ENCODE peak calls at places on chromosome 17, in ten cellular contexts. L is ovary, V is right lobe of liver, X is stomach, R is spleen, O is H1, M is uterus, Y is esophagus muscularis mucosa, S is IMR-90, T is prostate gland. Z is an unnamed sample. For H3K4me1, the result is how much of the 10 kb centered on the place peaks cover.

GRCh38 chr17:49456172-49456965 is 38.7 kb upstream of the NGFR start:
- DNase-seq in T (no peak), S (peak), Y (no peak), V (no peak), R (no peak), L (no peak), X (no peak), O (no peak), M (peak), Z (no peak)

GRCh38 chr17:60468371-60468770 is 46.1 kb downstream of the CHCT1 start:
- DNase-seq in O (no peak), Y (no peak), X (no peak), L (no peak), S (peak), V (no peak), R (no peak), T (no peak), M (no peak), Z (no peak)

GRCh38 chr17:45341389-45342158 is 24.8 kb upstream of the MAP3K14 start:
- DNase-seq in S (peak), R (peak), X (no peak), M (peak), T (no peak), Y (no peak), O (peak), L (no peak), V (peak), Z (peak)

GRCh38 chr17:39568710-39569109 is 39.0 kb downstream of the NEUROD2 start:
- DNase-seq in M (no peak), V (no peak), X (no peak), R (no peak), O (no peak), Y (no peak), T (peak), S (no peak), L (no peak), Z (no peak)

GRCh38 chr17:7747586-7747985 is 30.0 kb downstream of the DNAH2 start:
- DNase-seq in L (no peak), M (no peak), O (no peak), V (no peak), S (peak), X (no peak), R (no peak), Y (no peak), T (no peak), Z (no peak)

GRCh38 chr17:78137392-78138203 is 7.0 kb downstream of the TMC8 start:
- DNase-seq in V (no peak), R (peak), T (no peak), L (no peak), O (peak), X (no peak), S (no peak), M (no peak), Y (no peak), Z (no peak)

GRCh38 chr17:65678534-65678933 is 117.1 kb upstream of the AXIN2 start:
- DNase-seq in S (no peak), Y (no peak), T (no peak), O (no peak), X (no peak), R (no peak), V (no peak), M (no peak), L (no peak), Z (no peak)

GRCh38 chr17:539766-540165 is 174.9 kb downstream of the VPS53 start:
- DNase-seq in R (no peak), S (no peak), V (no peak), T (no peak), X (no peak), O (no peak), Y (no peak), L (no peak), M (no peak), Z (no peak)

GRCh38 chr17:33896309-33896708 is 358.8 kb upstream of the CCL2 start:
- DNase-seq in S (no peak), Y (no peak), O (no peak), T (no peak), M (no peak), R (no peak), V (no peak), L (no peak), X (no peak), Z (no peak)

GRCh38 chr17:45999900-46000290 is 845 bp downstream of the STH start:
- DNase-seq in V (no peak), X (no peak), M (no peak), Y (no peak), T (no peak), S (no peak), R (no peak), L (no peak), O (no peak), Z (no peak)

GRCh38 chr17:21278304-21279197 is 6.0 kb upstream of the MAP2K3 start:
- DNase-seq in M (no peak), S (no peak), V (peak), T (no peak), Y (no peak), O (no peak), R (peak), L (no peak), X (peak), Z (no peak)

GRCh38 chr17:75067856-75068255 is 19.9 kb upstream of the SLC16A5 start:
- DNase-seq in V (no peak), L (no peak), M (no peak), R (peak), X (no peak), S (no peak), T (no peak), Y (no peak), O (no peak), Z (no peak)

GRCh38 chr17:37774508-37774907 is 29.6 kb upstream of the HNF1B start:
- DNase-seq in Y (no peak), L (no peak), R (no peak), V (no peak), S (no peak), X (no peak), T (no peak), M (no peak), O (no peak), Z (no peak)

GRCh38 chr17:67492251-67492740 is 115.2 kb downstream of the PITPNC1 start:
- DNase-seq in V (no peak), Y (no peak), L (no peak), R (no peak), O (no peak), X (no peak), T (no peak), M (no peak), S (no peak), Z (no peak)

GRCh38 chr17:57671546-57672204 is 73.4 kb downstream of the CCDC182 start:
- DNase-seq in O (peak), S (peak), M (peak), Y (peak), X (peak), V (peak), T (peak), R (peak), L (peak), Z (peak)

GRCh38 chr17:50265690-50266306 is 8.5 kb upstream of the TMEM92 start:
- DNase-seq in X (no peak), M (no peak), R (peak), S (no peak), T (no peak), L (peak), O (no peak), Y (no peak), V (peak), Z (no peak)

GRCh38 chr17:83171661-83172060 is 92.3 kb downstream of the METRNL start:
- DNase-seq in M (no peak), S (no peak), Y (peak), R (no peak), T (no peak), O (peak), X (no peak), L (no peak), V (no peak), Z (peak)

GRCh38 chr17:10099051-10099571 is 99.3 kb downstream of the GAS7 start:
- DNase-seq in R (no peak), V (no peak), Y (no peak), O (no peak), M (peak), S (peak), L (peak), X (no peak), T (no peak), Z (no peak)

GRCh38 chr17:82598256-82599011 is 49.8 kb downstream of the WDR45B start:
- DNase-seq in L (no peak), R (no peak), O (no peak), X (no peak), Y (no peak), S (peak), M (no peak), T (no peak), V (peak), Z (no peak)

GRCh38 chr17:44197980-44198720 is 1.5 kb downstream of the ATXN7L3 start:
- DNase-seq in Y (no peak), O (no peak), X (no peak), L (peak), R (peak), S (peak), T (peak), V (no peak), M (no peak), Z (no peak)

GRCh38 chr17:63955232-63955631 is 17.5 kb downstream of the SCN4A start:
- DNase-seq in X (no peak), R (peak), Y (no peak), L (no peak), S (no peak), M (no peak), V (no peak), T (no peak), O (no peak), Z (no peak)
- H3K4me1 ChIP-seq in X (under half), R (half or more), Y (under half), L (under half), S (under half), M (under half), V (under half), T (under half), O (under half), Z (under half)

GRCh38 chr17:76568771-76569170 is 16.9 kb downstream of the ST6GALNAC2 start:
- DNase-seq in X (no peak), V (no peak), O (peak), L (no peak), R (peak), S (no peak), T (no peak), Y (no peak), M (no peak), Z (no peak)

GRCh38 chr17:76565728-76566612 is 19.7 kb downstream of the ST6GALNAC2 start:
- DNase-seq in V (no peak), M (no peak), R (no peak), T (no peak), S (no peak), X (no peak), O (no peak), L (no peak), Y (no peak), Z (no peak)

GRCh38 chr17:76567634-76568432 is 17.8 kb downstream of the ST6GALNAC2 start:
- DNase-seq in O (no peak), S (no peak), X (peak), T (no peak), L (no peak), Y (no peak), M (no peak), R (peak), V (peak), Z (no peak)

GRCh38 chr17:76566988-76567431 is 18.6 kb downstream of the ST6GALNAC2 start:
- DNase-seq in T (no peak), O (no peak), X (no peak), S (no peak), V (no peak), L (no peak), R (no peak), M (no peak), Y (no peak), Z (no peak)

DNA sequence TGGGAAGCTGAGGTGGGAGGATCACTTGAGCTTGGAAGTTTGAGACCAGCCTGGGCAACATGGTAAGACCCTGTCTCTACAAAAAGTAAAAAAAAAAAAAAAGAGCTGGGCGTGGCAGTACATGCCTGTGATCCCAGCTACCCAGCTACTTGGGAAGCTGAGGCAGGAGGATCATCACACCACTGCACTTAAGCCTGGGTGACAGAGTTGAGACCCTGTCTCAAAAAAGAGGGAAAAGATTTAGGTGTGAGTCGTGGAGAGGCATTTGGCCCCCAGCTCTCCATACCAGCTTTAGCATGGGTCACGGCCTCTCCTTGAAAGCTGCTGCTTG is 19.1 kb downstream of the ST6GALNAC2 start:
- DNase-seq in Y (no peak), L (no peak), T (no peak), O (no peak), M (no peak), R (no peak), S (no peak), V (no peak), X (no peak), Z (no peak)
- TF ChIP-seq POLR2A in Y (no peak), L (no peak), T (no peak), O (no peak), M (no peak), R (no peak), S (no peak), V (no peak), X (no peak), Z (no peak)

GRCh38 chr17:80423536-80424225 is 8.7 kb downstream of the ENDOV start:
- DNase-seq in L (no peak), S (no peak), V (no peak), X (no peak), Y (no peak), O (peak), T (no peak), M (no peak), R (no peak), Z (no peak)
- H3K4me1 ChIP-seq in L (under half), S (under half), V (under half), X (under half), Y (under half), O (under half), T (under half), M (under half), R (half or more), Z (under half)

DNA sequence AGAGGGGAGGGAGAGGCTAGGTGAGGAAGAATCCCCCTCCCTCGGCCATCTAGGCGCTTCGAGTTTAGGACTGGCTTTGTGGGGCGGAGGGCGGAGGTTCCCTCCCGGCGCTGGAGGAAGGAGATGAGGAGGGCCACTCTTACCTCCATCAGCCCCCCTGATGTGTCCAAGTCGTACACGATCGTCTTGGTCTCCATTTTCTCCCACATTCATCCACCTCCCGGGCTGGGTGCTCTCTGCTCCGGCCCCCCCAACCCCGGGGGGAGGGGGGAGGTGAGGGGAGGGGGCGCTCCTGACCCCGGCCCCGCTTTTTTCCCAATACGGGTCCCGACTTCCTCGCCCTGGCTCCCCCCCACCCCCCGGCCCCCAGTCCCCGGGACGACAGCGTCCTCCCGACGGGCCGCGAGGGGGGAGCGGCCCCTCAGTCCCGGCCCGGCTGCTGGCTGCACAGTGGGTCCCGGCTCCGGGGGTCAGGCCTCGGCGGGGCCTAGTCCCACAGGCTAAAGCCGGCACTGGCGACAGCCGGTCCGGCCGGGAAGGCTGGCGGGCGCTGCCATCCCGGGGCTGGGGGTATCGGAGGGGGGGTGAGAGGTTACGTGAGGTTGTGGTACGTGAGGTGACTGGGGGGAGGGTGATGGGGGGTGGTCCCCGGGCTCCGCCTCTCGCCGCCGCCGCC is 428 bp downstream of the PHF12 start:
- DNase-seq in X (no peak), M (no peak), L (no peak), Y (no peak), O (no peak), V (no peak), T (peak), S (no peak), R (no peak), Z (no peak)
- TF ChIP-seq POLR2A in X (no peak), M (no peak), L (no peak), Y (peak), O (peak), V (no peak), T (no peak), S (no peak), R (no peak), Z (no peak)

GRCh38 chr17:17768415-17769088 is 68.2 kb downstream of the SREBF1 start:
- DNase-seq in L (no peak), T (peak), X (no peak), O (no peak), M (no peak), R (no peak), Y (no peak), V (no peak), S (no peak), Z (no peak)
- H3K4me1 ChIP-seq in L (under half), T (under half), X (half or more), O (under half), M (under half), R (half or more), Y (half or more), V (under half), S (half or more), Z (half or more)

Z was measured in heart left ventricle.